ENCODE peak calls at places on chromosomes 2 and 18, in seven cellular contexts. One of them, this sample, is unnamed. For H3K27me3 and H3K4me1, the result is how much of the 10 kb centered on the place peaks cover.

GRCh38 chr2:188805229-188805628 is 168.9 kb upstream of the COL3A1 start:
- DNase-seq in transverse colon: no peak
- DNase-seq in tibial nerve: no peak
- DNase-seq in Peyer's patch: no peak
- DNase-seq in HCT116: no peak
- DNase-seq in IMR-90: no peak
- DNase-seq in adrenal gland: no peak
- DNase-seq in this sample: no peak

GRCh38 chr18:35409921-35410320 is 32.8 kb upstream of the ZNF396 start:
- DNase-seq in transverse colon: peak
- DNase-seq in tibial nerve: no peak
- DNase-seq in Peyer's patch: no peak
- DNase-seq in HCT116: no peak
- DNase-seq in IMR-90: no peak
- DNase-seq in adrenal gland: no peak
- DNase-seq in this sample: no peak

GRCh38 chr2:48715956-48716355 is 39.6 kb downstream of the LHCGR start:
- DNase-seq in transverse colon: no peak
- DNase-seq in tibial nerve: no peak
- DNase-seq in Peyer's patch: no peak
- DNase-seq in HCT116: no peak
- DNase-seq in IMR-90: peak
- DNase-seq in adrenal gland: no peak
- DNase-seq in this sample: no peak

GRCh38 chr18:3347286-3347803 is 85.4 kb downstream of the MYL12B start:
- DNase-seq in transverse colon: no peak
- DNase-seq in tibial nerve: no peak
- DNase-seq in Peyer's patch: no peak
- DNase-seq in HCT116: no peak
- DNase-seq in IMR-90: no peak
- DNase-seq in adrenal gland: no peak
- DNase-seq in this sample: no peak

GRCh38 chr18:58015045-58015444 is 29.0 kb upstream of the NEDD4L start:
- DNase-seq in transverse colon: peak
- DNase-seq in tibial nerve: no peak
- DNase-seq in Peyer's patch: no peak
- DNase-seq in HCT116: no peak
- DNase-seq in IMR-90: no peak
- DNase-seq in adrenal gland: no peak
- DNase-seq in this sample: no peak

GRCh38 chr2:19857806-19858205 is 44.0 kb downstream of the TTC32 start:
- DNase-seq in transverse colon: no peak
- DNase-seq in tibial nerve: no peak
- DNase-seq in Peyer's patch: no peak
- DNase-seq in HCT116: no peak
- DNase-seq in IMR-90: no peak
- DNase-seq in adrenal gland: no peak
- DNase-seq in this sample: no peak

GRCh38 chr2:161391737-161392506 is 24.2 kb upstream of the TBR1 start:
- DNase-seq in transverse colon: no peak
- DNase-seq in tibial nerve: no peak
- DNase-seq in Peyer's patch: no peak
- DNase-seq in HCT116: no peak
- DNase-seq in IMR-90: no peak
- DNase-seq in adrenal gland: no peak
- DNase-seq in this sample: no peak

GRCh38 chr2:227853204-227853629 is 18.2 kb upstream of the DAW1 start:
- DNase-seq in transverse colon: no peak
- DNase-seq in tibial nerve: no peak
- DNase-seq in Peyer's patch: no peak
- DNase-seq in HCT116: no peak
- DNase-seq in IMR-90: peak
- DNase-seq in adrenal gland: no peak
- DNase-seq in this sample: no peak

GRCh38 chr18:41977233-41977632 is 22.2 kb downstream of the PIK3C3 start:
- DNase-seq in transverse colon: no peak
- DNase-seq in tibial nerve: no peak
- DNase-seq in Peyer's patch: no peak
- DNase-seq in HCT116: no peak
- DNase-seq in IMR-90: no peak
- DNase-seq in adrenal gland: no peak
- DNase-seq in this sample: no peak

GRCh38 chr18:41985914-41986313 is 30.9 kb downstream of the PIK3C3 start:
- DNase-seq in transverse colon: no peak
- DNase-seq in tibial nerve: no peak
- DNase-seq in Peyer's patch: no peak
- DNase-seq in HCT116: no peak
- DNase-seq in IMR-90: no peak
- DNase-seq in adrenal gland: no peak
- DNase-seq in this sample: no peak

DNA sequence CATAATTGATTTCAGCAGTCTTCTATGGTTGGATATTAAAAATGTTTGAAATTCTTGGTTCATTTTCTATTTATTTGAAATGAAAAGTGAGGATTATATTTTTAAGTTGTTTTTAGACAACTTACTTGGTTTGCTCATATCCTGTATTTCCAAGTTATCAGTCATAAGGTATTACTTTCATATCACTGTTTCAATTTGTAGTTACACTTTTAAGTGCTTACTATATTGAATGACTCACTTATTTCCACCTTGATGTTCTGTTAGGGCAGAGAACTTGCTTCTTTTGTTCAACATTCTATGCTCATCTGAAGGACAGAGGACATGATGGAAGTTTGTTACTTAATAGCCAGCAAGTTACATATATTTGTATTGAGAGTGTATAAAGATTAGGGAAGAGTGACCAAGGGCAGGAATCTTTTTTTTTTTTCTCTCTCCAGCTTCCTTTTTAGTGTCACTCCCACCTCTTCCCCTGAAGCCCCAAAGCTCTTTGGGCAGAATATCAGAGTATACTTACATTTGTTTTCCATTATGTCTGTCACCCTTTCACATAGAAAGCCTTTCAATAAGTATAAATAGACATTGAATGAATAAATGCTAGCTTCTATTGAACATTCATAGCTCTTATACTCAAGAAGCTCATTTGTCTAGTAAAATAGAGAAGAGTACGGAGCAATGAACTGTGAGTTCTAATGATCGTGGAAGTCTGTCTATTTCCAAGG is 28.1 kb downstream of the PIK3C3 start:
- DNase-seq in transverse colon: no peak
- DNase-seq in tibial nerve: no peak
- DNase-seq in Peyer's patch: no peak
- DNase-seq in HCT116: no peak
- DNase-seq in IMR-90: peak
- DNase-seq in adrenal gland: no peak
- DNase-seq in this sample: no peak
- H3K27me3 ChIP-seq in transverse colon: under half
- H3K27me3 ChIP-seq in tibial nerve: under half
- H3K27me3 ChIP-seq in Peyer's patch: under half
- H3K27me3 ChIP-seq in HCT116: under half
- H3K27me3 ChIP-seq in IMR-90: under half
- H3K27me3 ChIP-seq in adrenal gland: under half
- H3K27me3 ChIP-seq in this sample: under half

GRCh38 chr2:70087703-70088507 is 628 bp downstream of the PCBP1 start:
- DNase-seq in transverse colon: peak
- DNase-seq in tibial nerve: peak
- DNase-seq in Peyer's patch: peak
- DNase-seq in HCT116: no peak
- DNase-seq in IMR-90: peak
- DNase-seq in adrenal gland: peak
- DNase-seq in this sample: peak
- TF ChIP-seq POLR2A in transverse colon: peak
- TF ChIP-seq POLR2A in tibial nerve: no peak
- TF ChIP-seq POLR2A in Peyer's patch: peak
- TF ChIP-seq POLR2A in HCT116: peak
- TF ChIP-seq POLR2A in IMR-90: peak
- TF ChIP-seq POLR2A in adrenal gland: peak
- TF ChIP-seq POLR2A in this sample: no peak

DNA sequence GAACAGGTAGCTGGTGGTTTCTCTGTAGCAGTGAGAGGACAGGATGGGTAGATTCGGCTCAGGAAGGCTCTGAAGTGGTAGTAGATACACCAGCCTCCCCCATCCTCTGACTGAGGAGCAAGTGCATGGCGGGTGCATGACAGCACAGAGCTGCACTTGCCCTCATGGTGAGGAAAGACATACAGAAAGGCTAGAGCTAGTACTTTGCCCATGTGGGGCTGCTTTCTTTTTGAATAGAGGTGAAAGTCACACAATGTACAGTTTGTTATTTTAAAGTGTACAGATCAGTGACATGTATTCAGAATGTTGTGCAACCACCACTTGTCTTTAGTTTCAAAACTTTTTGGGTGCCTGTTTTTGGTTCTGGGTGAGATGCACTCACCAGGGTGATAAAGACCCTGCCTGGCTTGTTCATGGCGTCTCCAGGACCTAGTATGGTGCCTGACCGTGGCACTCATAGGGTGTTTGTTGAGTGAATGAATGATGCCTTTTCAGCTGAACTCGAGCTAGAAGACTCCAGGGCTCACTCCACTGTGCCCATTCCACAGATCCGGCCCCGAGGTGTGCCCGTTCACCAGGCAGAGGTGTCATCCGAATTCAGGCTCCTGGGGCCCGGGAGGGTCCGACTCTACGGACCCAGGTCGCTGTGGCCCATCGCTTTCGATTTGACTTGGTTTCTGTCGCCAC is 421 bp upstream of the VAMP5 start:
- DNase-seq in transverse colon: no peak
- DNase-seq in tibial nerve: no peak
- DNase-seq in Peyer's patch: no peak
- DNase-seq in HCT116: no peak
- DNase-seq in IMR-90: no peak
- DNase-seq in adrenal gland: no peak
- DNase-seq in this sample: no peak
- H3K4me1 ChIP-seq in transverse colon: under half
- H3K4me1 ChIP-seq in tibial nerve: half or more
- H3K4me1 ChIP-seq in Peyer's patch: under half
- H3K4me1 ChIP-seq in HCT116: under half
- H3K4me1 ChIP-seq in IMR-90: under half
- H3K4me1 ChIP-seq in adrenal gland: under half
- H3K4me1 ChIP-seq in this sample: half or more

GRCh38 chr2:176101862-176102261 is 2.3 kb downstream of the HOXD12 start:
- DNase-seq in transverse colon: no peak
- DNase-seq in tibial nerve: no peak
- DNase-seq in Peyer's patch: no peak
- DNase-seq in HCT116: no peak
- DNase-seq in IMR-90: no peak
- DNase-seq in adrenal gland: no peak
- DNase-seq in this sample: no peak

GRCh38 chr2:176100547-176101140 is 1.0 kb downstream of the HOXD12 start:
- DNase-seq in transverse colon: no peak
- DNase-seq in tibial nerve: no peak
- DNase-seq in Peyer's patch: no peak
- DNase-seq in HCT116: no peak
- DNase-seq in IMR-90: no peak
- DNase-seq in adrenal gland: no peak
- DNase-seq in this sample: no peak

GRCh38 chr2:176102309-176102866 is 2.8 kb downstream of the HOXD12 start:
- DNase-seq in transverse colon: no peak
- DNase-seq in tibial nerve: no peak
- DNase-seq in Peyer's patch: no peak
- DNase-seq in HCT116: no peak
- DNase-seq in IMR-90: no peak
- DNase-seq in adrenal gland: no peak
- DNase-seq in this sample: no peak

GRCh38 chr2:176099737-176100546 is at the start of gene HOXD12:
- DNase-seq in transverse colon: no peak
- DNase-seq in tibial nerve: no peak
- DNase-seq in Peyer's patch: peak
- DNase-seq in HCT116: no peak
- DNase-seq in IMR-90: no peak
- DNase-seq in adrenal gland: no peak
- DNase-seq in this sample: no peak

DNA sequence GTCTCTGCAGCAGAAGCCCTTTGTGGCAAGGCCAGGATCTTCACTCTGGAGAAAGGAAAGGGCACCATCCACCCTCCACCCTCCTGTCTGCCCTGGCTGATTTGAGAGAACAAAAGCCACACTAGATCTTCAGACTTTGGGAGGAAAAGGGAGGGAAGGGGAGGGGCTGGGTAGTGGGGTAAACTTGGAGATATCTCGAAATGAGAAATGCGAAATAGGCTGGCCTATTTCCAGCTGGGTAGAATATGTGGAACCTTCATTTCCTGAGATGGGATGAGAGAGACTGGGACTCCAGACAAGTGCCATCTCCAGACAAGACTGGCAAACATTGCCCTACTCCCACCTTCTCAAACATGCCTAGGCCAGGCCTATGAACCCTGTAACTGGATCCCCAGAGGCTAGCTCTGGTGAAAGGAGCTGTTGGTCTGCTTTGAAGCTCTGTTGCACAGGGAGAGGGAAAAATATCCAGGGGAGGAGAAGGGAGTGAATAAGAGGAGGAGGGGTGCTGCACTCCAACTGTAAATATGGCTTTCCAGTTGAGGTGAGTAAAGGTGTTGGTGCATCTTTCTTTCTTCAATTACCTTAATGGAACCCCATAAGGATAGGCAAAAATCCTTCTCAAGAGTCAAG is 1.7 kb downstream of the HOXD12 start:
- DNase-seq in transverse colon: no peak
- DNase-seq in tibial nerve: no peak
- DNase-seq in Peyer's patch: no peak
- DNase-seq in HCT116: no peak
- DNase-seq in IMR-90: no peak
- DNase-seq in adrenal gland: no peak
- DNase-seq in this sample: no peak
- H3K27me3 ChIP-seq in transverse colon: half or more
- H3K27me3 ChIP-seq in tibial nerve: under half
- H3K27me3 ChIP-seq in Peyer's patch: under half
- H3K27me3 ChIP-seq in HCT116: under half
- H3K27me3 ChIP-seq in IMR-90: half or more
- H3K27me3 ChIP-seq in adrenal gland: half or more
- H3K27me3 ChIP-seq in this sample: under half

GRCh38 chr2:218332920-218333645 is 23.6 kb upstream of the CATIP start:
- DNase-seq in transverse colon: no peak
- DNase-seq in tibial nerve: peak
- DNase-seq in Peyer's patch: no peak
- DNase-seq in HCT116: no peak
- DNase-seq in IMR-90: no peak
- DNase-seq in adrenal gland: peak
- DNase-seq in this sample: peak
- TF ChIP-seq POLR2A in transverse colon: no peak
- TF ChIP-seq POLR2A in tibial nerve: no peak
- TF ChIP-seq POLR2A in Peyer's patch: no peak
- TF ChIP-seq POLR2A in HCT116: no peak
- TF ChIP-seq POLR2A in IMR-90: no peak
- TF ChIP-seq POLR2A in adrenal gland: peak
- TF ChIP-seq POLR2A in this sample: no peak

GRCh38 chr2:105796131-105796638 is 51.5 kb downstream of the NCK2 start:
- DNase-seq in transverse colon: no peak
- DNase-seq in tibial nerve: no peak
- DNase-seq in Peyer's patch: no peak
- DNase-seq in HCT116: no peak
- DNase-seq in IMR-90: no peak
- DNase-seq in adrenal gland: no peak
- DNase-seq in this sample: no peak
- H3K4me1 ChIP-seq in transverse colon: under half
- H3K4me1 ChIP-seq in tibial nerve: half or more
- H3K4me1 ChIP-seq in Peyer's patch: half or more
- H3K4me1 ChIP-seq in HCT116: under half
- H3K4me1 ChIP-seq in IMR-90: under half
- H3K4me1 ChIP-seq in adrenal gland: under half
- H3K4me1 ChIP-seq in this sample: under half

This sample was measured in body of pancreas.